ENCODE peak calls at places on chromosomes 7 and 10, in six cellular contexts. K is coronary artery, N is pancreas, Z is cardiac muscle cell, E is neuronal stem cell, A is mucosa of descending colon. B is an unnamed sample.

GRCh38 chr7:19772858-19773337 is 519 bp downstream of the TMEM196 start:
- DNase-seq in N (no peak), E (peak), A (no peak), Z (peak), K (no peak), B (no peak)

GRCh38 chr10:132571565-132572544 is 34.3 kb downstream of the INPP5A start:
- DNase-seq in K (no peak), A (peak), N (peak), Z (peak), E (peak), B (no peak)

GRCh38 chr10:73110345-73110849 is at the start of gene NUDT13:
- DNase-seq in Z (peak), N (peak), E (peak), K (no peak), A (peak), B (peak)

GRCh38 chr10:50279489-50279888 is 28.2 kb upstream of the ASAH2 start:
- DNase-seq in A (no peak), K (no peak), Z (no peak), N (no peak), E (peak), B (no peak)

GRCh38 chr10:97024181-97025073 is 161.3 kb downstream of the SLIT1 start:
- DNase-seq in A (no peak), Z (peak), N (peak), K (no peak), E (no peak), B (no peak)

GRCh38 chr7:84162584-84162983 is 32.0 kb downstream of the SEMA3A start:
- DNase-seq in E (no peak), Z (no peak), A (no peak), K (no peak), N (no peak), B (no peak)

GRCh38 chr10:133100706-133101463 is 13.2 kb downstream of the ADGRA1 start:
- DNase-seq in Z (no peak), A (peak), K (no peak), N (peak), E (peak), B (no peak)

GRCh38 chr10:34985823-34986222 is 104.3 kb downstream of the CUL2 start:
- DNase-seq in N (no peak), K (no peak), Z (peak), A (no peak), E (no peak), B (no peak)

GRCh38 chr10:120570418-120570817 is 113.4 kb downstream of the PLPP4 start:
- DNase-seq in A (no peak), K (no peak), E (no peak), Z (no peak), N (no peak), B (no peak)

GRCh38 chr10:96720422-96721206 is at the start of gene PIK3AP1:
- DNase-seq in A (peak), E (peak), K (peak), Z (peak), N (peak), B (peak)

GRCh38 chr7:23654508-23654907 is 25.5 kb upstream of the FAM221A start:
- DNase-seq in K (no peak), E (no peak), A (no peak), N (peak), Z (peak), B (no peak)

GRCh38 chr7:90705391-90706066 is 109.4 kb downstream of the CDK14 start:
- DNase-seq in N (no peak), E (no peak), K (no peak), A (no peak), Z (no peak), B (no peak)

GRCh38 chr10:12042409-12042796 is 206 bp downstream of the UPF2 start:
- DNase-seq in E (no peak), A (no peak), K (no peak), N (no peak), Z (peak), B (no peak)

GRCh38 chr7:148218603-148219002 is 372.0 kb upstream of the C7orf33 start:
- DNase-seq in N (no peak), Z (no peak), E (no peak), A (no peak), K (no peak), B (no peak)

GRCh38 chr10:103140469-103140868 is 52.6 kb downstream of the NT5C2 start:
- DNase-seq in K (no peak), N (no peak), E (no peak), Z (no peak), A (no peak), B (no peak)

GRCh38 chr7:35576037-35576573 is 118.8 kb downstream of the HERPUD2 start:
- DNase-seq in N (no peak), E (no peak), K (no peak), A (no peak), Z (no peak), B (no peak)

GRCh38 chr7:108413782-108414492 is 42.3 kb downstream of the NRCAM start:
- DNase-seq in E (peak), N (no peak), Z (peak), K (no peak), A (no peak), B (no peak)

GRCh38 chr10:68271104-68271882 is 39.4 kb upstream of the ATOH7 start:
- DNase-seq in K (no peak), A (no peak), E (no peak), N (no peak), Z (peak), B (no peak)

GRCh38 chr7:113698556-113699220 is 220.1 kb downstream of the PPP1R3A start:
- DNase-seq in E (peak), N (peak), A (no peak), Z (peak), K (no peak), B (no peak)

GRCh38 chr7:66921918-66922486 is 977 bp downstream of the TMEM248 start:
- DNase-seq in Z (no peak), K (no peak), A (no peak), E (no peak), N (no peak), B (no peak)

GRCh38 chr7:155223503-155223902 is 74.2 kb upstream of the INSIG1 start:
- DNase-seq in K (no peak), A (no peak), N (no peak), Z (no peak), E (no peak), B (no peak)

GRCh38 chr10:109973430-109973829 is 34.4 kb upstream of the ADD3 start:
- DNase-seq in K (no peak), A (no peak), N (no peak), E (no peak), Z (no peak), B (no peak)

GRCh38 chr10:94361161-94361794 is 1.5 kb downstream of the NOC3L start:
- DNase-seq in E (no peak), N (peak), K (no peak), A (no peak), Z (peak), B (no peak)

GRCh38 chr7:23469150-23469960 is 936 bp downstream of the IGF2BP3 start:
- DNase-seq in E (no peak), A (peak), N (no peak), K (no peak), Z (peak), B (no peak)

GRCh38 chr7:28573059-28573553 is 160.8 kb downstream of the CREB5 start:
- DNase-seq in N (peak), E (no peak), K (no peak), A (no peak), Z (peak), B (peak)

GRCh38 chr7:19060870-19061269 is 56.6 kb downstream of the TWIST1 start:
- DNase-seq in K (no peak), A (no peak), N (no peak), Z (peak), E (no peak), B (no peak)

GRCh38 chr10:78194539-78195402 is 161.1 kb downstream of the RPS24 start:
- DNase-seq in E (no peak), N (no peak), K (no peak), Z (peak), A (no peak), B (no peak)

GRCh38 chr10:119030421-119031250 is 1.1 kb downstream of the NANOS1 start:
- DNase-seq in Z (peak), N (peak), K (no peak), A (peak), E (peak), B (peak)

GRCh38 chr7:116574025-116574822 is 49.4 kb downstream of the CAV1 start:
- DNase-seq in K (no peak), N (no peak), Z (no peak), A (no peak), E (no peak), B (no peak)

GRCh38 chr7:30286749-30287148 is 2.4 kb downstream of the ZNRF2 start:
- DNase-seq in A (no peak), Z (no peak), K (no peak), E (no peak), N (no peak), B (no peak)

GRCh38 chr10:13936826-13937225 is 350.1 kb downstream of the PRPF18 start:
- DNase-seq in K (no peak), Z (no peak), N (no peak), A (no peak), E (no peak), B (no peak)

GRCh38 chr7:29642494-29643155 is 79.0 kb downstream of the PRR15 start:
- DNase-seq in K (no peak), N (no peak), E (no peak), Z (peak), A (no peak), B (no peak)

GRCh38 chr7:2936301-2936700 is 92.2 kb upstream of the GNA12 start:
- DNase-seq in K (peak), Z (no peak), E (no peak), A (no peak), N (no peak), B (no peak)

GRCh38 chr10:124415210-124415609 is 3.5 kb downstream of the OAT start:
- DNase-seq in Z (no peak), A (no peak), K (peak), N (no peak), E (no peak), B (no peak)

GRCh38 chr10:124417846-124418725 is 637 bp downstream of the OAT start:
- DNase-seq in A (peak), E (peak), K (peak), N (peak), Z (peak), B (peak)

GRCh38 chr10:124409696-124410095 is 9.0 kb downstream of the OAT start:
- DNase-seq in Z (no peak), A (no peak), K (no peak), N (no peak), E (no peak), B (no peak)

GRCh38 chr10:124416733-124417132 is 2.0 kb downstream of the OAT start:
- DNase-seq in E (no peak), K (peak), Z (peak), N (peak), A (no peak), B (no peak)

GRCh38 chr10:124414077-124414476 is 4.6 kb downstream of the OAT start:
- DNase-seq in E (no peak), K (no peak), N (no peak), Z (peak), A (no peak), B (no peak)
- H3K4me3 ChIP-seq in E (no peak), K (peak), N (no peak), Z (no peak), A (no peak), B (no peak)

DNA sequence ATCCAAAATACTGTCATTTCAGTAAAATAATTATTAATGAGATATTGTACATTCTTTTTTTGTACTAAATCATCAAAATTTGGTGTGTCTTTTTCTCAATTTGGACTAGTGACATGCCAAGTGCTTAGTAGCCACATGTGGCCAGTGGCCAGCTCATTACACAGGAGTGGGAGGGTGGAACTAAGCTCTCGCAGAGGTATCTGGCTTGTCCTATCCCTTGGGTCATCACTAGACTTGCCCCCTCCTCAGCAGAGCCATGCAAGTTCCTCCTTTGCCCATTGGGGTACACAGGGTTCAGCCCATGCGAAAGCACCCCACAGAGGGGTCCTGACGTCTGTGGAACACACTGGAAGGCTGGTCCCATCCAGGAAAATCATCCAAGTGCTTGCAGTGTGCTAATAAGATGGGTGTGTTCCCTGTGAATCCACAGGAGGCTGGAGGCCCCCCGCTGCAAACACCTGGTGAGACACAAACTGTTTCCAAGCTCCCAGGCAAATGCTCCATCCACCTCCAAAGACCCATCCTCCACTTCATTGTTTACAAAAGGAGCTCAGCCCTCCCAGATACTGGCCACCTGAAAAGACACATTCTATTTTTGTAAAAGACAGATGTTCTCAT is 1.3 kb downstream of the ARHGAP22 start:
- DNase-seq in Z (no peak), N (no peak), A (no peak), K (peak), E (no peak), B (no peak)
- H3K4me3 ChIP-seq in Z (no peak), N (no peak), A (no peak), K (peak), E (no peak), B (peak)

GRCh38 chr10:44958196-44958896 is 1.3 kb upstream of the RASSF4 start:
- DNase-seq in A (no peak), E (no peak), K (peak), N (no peak), Z (peak), B (no peak)
- H3K4me3 ChIP-seq in A (no peak), E (peak), K (peak), N (peak), Z (peak), B (peak)

GRCh38 chr7:151429555-151430331 is 10.2 kb downstream of the CRYGN start:
- DNase-seq in K (no peak), N (peak), A (no peak), Z (peak), E (no peak), B (no peak)
- H3K4me3 ChIP-seq in K (no peak), N (no peak), A (no peak), Z (no peak), E (no peak), B (no peak)

DNA sequence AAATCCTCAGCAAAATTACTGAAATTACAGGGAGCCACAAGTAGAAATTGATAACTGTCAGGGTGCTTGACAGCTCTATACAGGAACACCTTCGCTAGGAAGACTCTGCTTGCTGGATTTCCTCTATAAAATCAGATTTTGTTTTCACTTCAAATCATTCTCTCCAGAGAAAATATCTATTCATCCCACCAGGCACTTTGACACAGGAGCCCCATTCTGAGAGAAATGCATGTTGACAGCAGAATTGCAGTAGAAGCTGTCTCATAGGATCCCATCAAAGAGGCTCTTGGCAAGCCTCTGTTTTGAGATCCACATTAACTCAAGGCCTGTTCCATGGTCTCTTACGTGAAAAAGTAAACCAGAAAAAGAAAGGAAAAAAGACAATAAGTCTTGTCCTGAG is 116.8 kb downstream of the PDE1C start:
- DNase-seq in A (no peak), E (no peak), Z (no peak), K (no peak), N (no peak), B (no peak)
- H3K4me3 ChIP-seq in A (no peak), E (no peak), Z (no peak), K (no peak), N (no peak), B (no peak)

GRCh38 chr7:802500-803242 is 29.6 kb upstream of the SUN1 start:
- DNase-seq in K (no peak), E (no peak), Z (no peak), N (no peak), A (no peak), B (no peak)
- H3K4me3 ChIP-seq in K (peak), E (no peak), Z (no peak), N (no peak), A (no peak), B (peak)

DNA sequence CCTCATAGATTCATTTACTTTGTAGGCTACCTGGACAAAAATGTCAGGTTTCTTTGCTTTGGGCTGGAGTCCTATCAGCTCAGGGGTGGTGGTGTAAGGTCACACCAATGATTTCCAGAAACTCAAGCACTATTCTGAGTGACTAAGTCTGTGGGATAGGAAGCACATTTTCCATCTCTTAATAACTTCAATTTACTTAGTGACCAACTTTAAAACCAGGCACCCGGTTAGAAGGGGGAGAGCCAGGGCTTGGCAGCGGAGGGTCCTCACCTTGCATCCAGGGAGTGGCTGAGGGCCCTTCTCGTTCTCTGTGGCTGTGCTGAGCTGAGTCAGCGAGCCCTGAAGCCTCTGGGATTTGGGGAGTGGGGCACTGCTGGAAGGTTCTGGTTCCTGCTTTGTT is 6.7 kb downstream of the CHST3 start:
- DNase-seq in N (no peak), Z (no peak), E (no peak), A (no peak), K (no peak), B (no peak)
- H3K4me3 ChIP-seq in N (no peak), Z (no peak), E (no peak), A (no peak), K (peak), B (no peak)

DNA sequence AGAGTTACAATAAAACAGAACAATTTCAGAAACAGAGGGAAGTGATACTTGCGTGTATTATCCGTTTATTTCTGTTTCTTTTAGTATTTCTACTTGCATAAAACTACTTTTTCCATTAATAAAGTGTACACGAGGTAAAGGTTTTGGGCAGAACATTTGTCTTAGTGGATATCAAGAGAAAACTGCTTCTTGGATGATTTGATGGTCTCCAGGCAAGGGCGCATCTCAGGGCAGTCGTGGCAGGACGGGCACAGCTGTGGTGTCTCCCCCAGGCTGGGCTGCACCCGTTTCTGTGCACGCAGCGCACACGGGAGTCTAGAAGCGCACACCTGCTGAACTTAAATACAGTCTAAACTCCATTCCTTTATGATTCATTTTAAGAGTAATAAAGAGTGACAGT is 23.4 kb upstream of the RNF32 start:
- DNase-seq in E (no peak), Z (no peak), K (no peak), A (no peak), N (no peak), B (no peak)
- H3K4me3 ChIP-seq in E (no peak), Z (no peak), K (no peak), A (no peak), N (no peak), B (peak)